ENCODE peak calls at places on chromosomes 2 and 18, in five cellular contexts. N is fibroblast of lung, B is astrocyte, C is HCT116, T is colonic mucosa. O is an unnamed sample.

GRCh38 chr18:32019251-32019943 is 772 bp downstream of the RNF125 start:
- DNase-seq in N (peak), B (peak), C (peak), T (peak), O (peak)

GRCh38 chr2:161165811-161166210 is 5.6 kb downstream of the TANK start:
- DNase-seq in N (peak), B (no peak), C (no peak), T (no peak), O (no peak)

GRCh38 chr2:227655454-227655853 is 11.2 kb upstream of the SCYGR5 start:
- DNase-seq in N (peak), B (peak), C (peak), T (no peak), O (no peak)

GRCh38 chr2:74763962-74764428 is 69.9 kb upstream of the HK2 start:
- DNase-seq in N (no peak), B (no peak), C (no peak), T (no peak), O (no peak)

GRCh38 chr2:153077311-153077710 is 358.9 kb downstream of the ARL6IP6 start:
- DNase-seq in N (no peak), B (no peak), C (no peak), T (no peak), O (no peak)

GRCh38 chr2:98869868-98870267 is 66.2 kb downstream of the CRACDL start:
- DNase-seq in N (no peak), B (no peak), C (no peak), T (peak), O (peak)

GRCh38 chr2:172804423-172804822 is 68.8 kb downstream of the RAPGEF4 start:
- DNase-seq in N (no peak), B (no peak), C (no peak), T (no peak), O (no peak)

GRCh38 chr18:44039826-44040225 is 640.9 kb upstream of the SETBP1 start:
- DNase-seq in N (no peak), B (no peak), C (no peak), T (no peak), O (no peak)

GRCh38 chr2:73233932-73234832 is at the start of gene CCT7:
- DNase-seq in N (peak), B (peak), C (peak), T (peak), O (peak)

GRCh38 chr2:55827855-55828254 is 95.7 kb downstream of the EFEMP1 start:
- DNase-seq in N (no peak), B (no peak), C (no peak), T (no peak), O (no peak)

GRCh38 chr2:7379799-7380198 is 462.6 kb downstream of the RNF144A start:
- DNase-seq in N (no peak), B (no peak), C (no peak), T (peak), O (no peak)

GRCh38 chr2:133326651-133327397 is 241.4 kb downstream of the NCKAP5 start:
- DNase-seq in N (peak), B (peak), C (no peak), T (no peak), O (no peak)

GRCh38 chr2:130391872-130392670 is 36.2 kb downstream of the PTPN18 start:
- DNase-seq in N (no peak), B (no peak), C (no peak), T (peak), O (no peak)

GRCh38 chr2:171523339-171523931 is 1.2 kb downstream of the CYBRD1 start:
- DNase-seq in N (peak), B (peak), C (peak), T (peak), O (no peak)

GRCh38 chr2:223822818-223823217 is 14.6 kb downstream of the AP1S3 start:
- DNase-seq in N (no peak), B (no peak), C (no peak), T (no peak), O (no peak)

GRCh38 chr2:70091364-70091763 is 4.1 kb downstream of the PCBP1 start:
- DNase-seq in N (no peak), B (no peak), C (no peak), T (no peak), O (no peak)

GRCh38 chr18:40055262-40055661 is 1899.8 kb upstream of the PIK3C3 start:
- DNase-seq in N (no peak), B (peak), C (no peak), T (no peak), O (no peak)

GRCh38 chr18:48163184-48164095 is 233.0 kb upstream of the SMAD2 start:
- DNase-seq in N (no peak), B (no peak), C (no peak), T (no peak), O (no peak)

GRCh38 chr18:79139206-79139605 is 70.0 kb downstream of the ATP9B start:
- DNase-seq in N (peak), B (no peak), C (no peak), T (no peak), O (no peak)

GRCh38 chr2:159168707-159169106 is 117.8 kb downstream of the WDSUB1 start:
- DNase-seq in N (peak), B (peak), C (no peak), T (no peak), O (no peak)

GRCh38 chr2:199459286-199460100 is 1.8 kb upstream of the SATB2 start:
- DNase-seq in N (peak), B (peak), C (peak), T (peak), O (peak)

GRCh38 chr2:35688298-35688697 is 667.3 kb upstream of the CRIM1 start:
- DNase-seq in N (no peak), B (no peak), C (no peak), T (no peak), O (no peak)

GRCh38 chr18:69935319-69936190 is 12.1 kb downstream of the CD226 start:
- DNase-seq in N (no peak), B (peak), C (peak), T (no peak), O (no peak)

GRCh38 chr2:98148968-98149697 is 62.2 kb downstream of the VWA3B start:
- DNase-seq in N (peak), B (peak), C (peak), T (no peak), O (peak)

GRCh38 chr2:231800493-231801091 is 14.3 kb downstream of the COPS7B start:
- DNase-seq in N (peak), B (no peak), C (peak), T (peak), O (peak)

GRCh38 chr2:119700866-119701265 is 21.9 kb downstream of the TMEM177 start:
- DNase-seq in N (no peak), B (no peak), C (no peak), T (no peak), O (no peak)

GRCh38 chr18:56678836-56679565 is 27.8 kb downstream of the WDR7 start:
- DNase-seq in N (no peak), B (peak), C (no peak), T (no peak), O (no peak)

GRCh38 chr18:10274327-10274726 is 180.1 kb upstream of the APCDD1 start:
- DNase-seq in N (peak), B (peak), C (no peak), T (no peak), O (no peak)

GRCh38 chr18:35619468-35619867 is 37.9 kb downstream of the GALNT1 start:
- DNase-seq in N (no peak), B (peak), C (no peak), T (no peak), O (no peak)

GRCh38 chr2:201773990-201774389 is 6.7 kb downstream of the ALS2 start:
- DNase-seq in N (no peak), B (no peak), C (no peak), T (no peak), O (no peak)

GRCh38 chr2:109528811-109529501 is 84.8 kb downstream of the SEPTIN10 start:
- DNase-seq in N (no peak), B (no peak), C (no peak), T (no peak), O (no peak)

GRCh38 chr18:6610436-6610835 is 119.1 kb upstream of the ARHGAP28 start:
- DNase-seq in N (peak), B (no peak), C (no peak), T (no peak), O (no peak)

GRCh38 chr2:173964565-173965371 is 405 bp downstream of the SP3 start:
- DNase-seq in N (peak), B (peak), C (no peak), T (peak), O (peak)

GRCh38 chr2:47520302-47520630 is 117.3 kb downstream of the MSH2 start:
- DNase-seq in N (no peak), B (no peak), C (no peak), T (no peak), O (no peak)

GRCh38 chr2:160952462-160952861 is 207.8 kb upstream of the TANK start:
- DNase-seq in N (peak), B (peak), C (no peak), T (no peak), O (no peak)

GRCh38 chr2:17043173-17043572 is 377.5 kb upstream of the CYRIA start:
- DNase-seq in N (peak), B (peak), C (no peak), T (no peak), O (no peak)

DNA sequence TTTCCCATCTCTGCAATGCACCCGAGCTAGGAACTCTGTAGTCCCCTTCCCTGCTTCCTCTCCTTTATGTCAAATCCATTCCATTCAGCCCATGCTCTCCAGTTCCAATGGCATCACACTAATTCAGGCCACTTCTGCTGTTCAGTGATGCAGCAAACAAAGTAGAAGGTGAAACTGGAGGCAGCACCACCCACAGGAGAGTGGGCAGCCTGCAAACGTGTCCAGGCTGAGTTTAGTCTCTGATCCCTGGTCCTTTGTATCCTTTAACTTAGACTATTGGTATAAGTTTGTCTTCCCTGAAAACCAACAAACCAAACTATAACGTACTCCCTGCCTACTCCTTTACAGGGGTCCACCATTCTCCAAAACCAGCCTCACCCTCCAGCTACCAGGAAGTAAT is 14.7 kb upstream of the KCTD1 start:
- DNase-seq in N (no peak), B (no peak), C (no peak), T (no peak), O (no peak)
- H3K27ac ChIP-seq in N (no peak), B (no peak), C (no peak), T (no peak), O (no peak)

GRCh38 chr2:28895189-28895893 is 874 bp downstream of the WDR43 start:
- DNase-seq in N (peak), B (peak), C (no peak), T (peak), O (peak)

GRCh38 chr2:28898048-28898447 is 3.6 kb downstream of the WDR43 start:
- DNase-seq in N (no peak), B (no peak), C (no peak), T (no peak), O (no peak)

GRCh38 chr2:28894470-28895188 is at the start of gene WDR43:
- DNase-seq in N (peak), B (peak), C (peak), T (peak), O (peak)

GRCh38 chr2:28893488-28893887 is 979 bp upstream of the WDR43 start:
- DNase-seq in N (no peak), B (no peak), C (no peak), T (no peak), O (no peak)

DNA sequence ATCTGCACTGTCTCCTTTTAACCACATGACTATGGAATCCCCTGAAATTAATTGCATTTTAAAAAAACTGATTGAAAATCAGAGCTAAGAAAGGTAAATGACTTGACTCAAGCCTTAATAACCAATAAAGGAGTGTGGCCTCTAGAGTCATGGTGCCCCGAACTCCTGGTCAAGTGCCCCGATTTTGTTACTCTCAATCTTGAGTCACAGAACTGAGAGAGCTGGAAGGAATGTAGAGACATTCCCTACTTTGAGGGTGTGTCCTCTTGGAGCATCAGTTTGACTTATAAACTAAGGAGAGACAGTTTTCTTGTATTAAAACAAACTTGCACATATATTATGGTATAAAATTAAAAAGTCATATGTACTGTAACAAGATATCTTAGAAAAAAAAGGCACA is 2.4 kb downstream of the WDR43 start:
- DNase-seq in N (peak), B (peak), C (no peak), T (no peak), O (no peak)
- H3K4me3 ChIP-seq in N (peak), B (peak), C (no peak), T (no peak), O (no peak)

GRCh38 chr2:101970901-101971300 is 20.9 kb upstream of the IL1R2 start:
- DNase-seq in N (no peak), B (no peak), C (no peak), T (no peak), O (no peak)

GRCh38 chr2:101974663-101975062 is 17.1 kb upstream of the IL1R2 start:
- DNase-seq in N (peak), B (no peak), C (no peak), T (no peak), O (no peak)

GRCh38 chr2:101975171-101975870 is 16.4 kb upstream of the IL1R2 start:
- DNase-seq in N (peak), B (no peak), C (no peak), T (no peak), O (no peak)

GRCh38 chr2:101971836-101972235 is 19.9 kb upstream of the IL1R2 start:
- DNase-seq in N (peak), B (no peak), C (no peak), T (no peak), O (no peak)

GRCh38 chr2:101972621-101973434 is 18.9 kb upstream of the IL1R2 start:
- DNase-seq in N (peak), B (peak), C (no peak), T (no peak), O (no peak)
- H3K9ac ChIP-seq in N (no peak), B (no peak), C (no peak), T (no peak), O (no peak)

GRCh38 chr2:43126817-43127207 is 99.6 kb downstream of the ZFP36L2 start:
- DNase-seq in N (no peak), B (no peak), C (no peak), T (no peak), O (no peak)

GRCh38 chr2:43123981-43124666 is 102.3 kb downstream of the ZFP36L2 start:
- DNase-seq in N (no peak), B (no peak), C (no peak), T (no peak), O (no peak)

GRCh38 chr2:43124667-43125057 is 101.7 kb downstream of the ZFP36L2 start:
- DNase-seq in N (no peak), B (no peak), C (no peak), T (no peak), O (no peak)

GRCh38 chr2:43123486-43123885 is 102.9 kb downstream of the ZFP36L2 start:
- DNase-seq in N (no peak), B (no peak), C (no peak), T (no peak), O (no peak)

DNA sequence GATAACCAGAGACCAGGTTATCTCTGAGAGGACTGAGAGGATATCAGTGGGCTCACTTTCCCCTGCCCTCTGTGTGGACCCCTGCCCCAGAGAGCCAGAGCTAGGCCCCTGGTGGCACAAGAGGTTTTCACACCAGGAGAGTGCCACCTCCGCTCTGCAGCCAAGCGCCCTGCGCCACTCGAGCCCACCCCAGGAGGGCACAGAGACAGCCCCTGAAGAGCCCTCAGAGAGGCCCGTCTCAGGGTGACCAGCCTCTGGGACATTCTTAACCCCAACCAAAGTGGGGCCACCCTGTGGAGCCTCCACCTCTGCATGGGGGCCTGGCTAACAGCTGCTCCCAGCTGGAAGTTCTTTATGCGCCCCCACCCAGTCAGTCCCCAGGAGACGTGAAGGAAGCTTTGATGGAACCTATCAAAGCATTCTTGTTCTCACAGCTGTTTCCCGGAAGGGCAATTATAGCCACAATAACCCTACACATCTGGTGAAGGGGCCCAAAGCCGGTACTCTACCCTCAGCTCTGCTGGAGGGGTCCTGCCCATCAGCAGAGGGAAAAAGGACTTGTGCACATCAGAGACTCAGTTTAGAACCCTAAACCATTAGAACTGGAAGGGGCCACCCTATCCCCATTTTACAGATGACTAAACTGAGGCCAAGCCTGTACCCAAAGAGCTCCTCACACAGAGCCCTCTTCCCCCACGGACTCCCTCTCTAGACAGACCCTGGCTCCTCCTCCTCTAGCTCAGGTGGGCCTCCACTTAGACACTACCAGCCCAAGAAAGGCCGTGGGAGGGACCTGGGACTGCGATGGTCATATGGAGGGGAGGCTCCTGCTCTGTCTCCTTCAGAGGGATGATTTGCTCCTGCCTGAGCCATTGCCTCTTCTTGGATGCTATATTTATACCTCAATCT is 101.1 kb downstream of the ZFP36L2 start:
- DNase-seq in N (no peak), B (no peak), C (no peak), T (no peak), O (no peak)
- H3K27ac ChIP-seq in N (no peak), B (no peak), C (no peak), T (no peak), O (no peak)

DNA sequence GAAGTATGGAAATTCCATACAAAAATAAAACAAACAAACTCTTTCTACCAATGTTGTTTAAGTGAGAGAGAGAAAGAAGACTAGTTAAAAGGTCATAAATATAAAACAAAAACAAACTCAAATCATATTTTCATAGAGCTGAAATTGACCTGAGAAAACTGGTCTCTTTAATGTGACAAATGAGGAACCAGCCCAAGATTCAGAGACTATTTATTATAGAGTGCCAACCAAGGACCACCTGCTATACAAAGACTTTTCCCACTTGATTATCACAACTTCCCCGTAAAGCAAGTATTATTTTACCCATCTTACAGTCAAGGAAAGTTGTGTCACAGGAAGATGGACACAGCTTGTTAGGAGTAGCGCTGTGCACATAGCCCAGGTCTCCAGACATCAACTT is 13.3 kb downstream of the ANKRD44 start:
- DNase-seq in N (no peak), B (no peak), C (no peak), T (no peak), O (no peak)
- H3K4me3 ChIP-seq in N (no peak), B (no peak), C (no peak), T (no peak), O (no peak)

GRCh38 chr18:66555585-66555984 is 48.3 kb downstream of the CDH19 start:
- DNase-seq in N (no peak), B (no peak), C (no peak), T (no peak), O (no peak)

GRCh38 chr18:66557091-66557490 is 46.8 kb downstream of the CDH19 start:
- DNase-seq in N (no peak), B (no peak), C (no peak), T (no peak), O (no peak)

GRCh38 chr18:66560092-66560491 is 43.8 kb downstream of the CDH19 start:
- DNase-seq in N (peak), B (peak), C (no peak), T (peak), O (peak)

GRCh38 chr18:66562279-66562678 is 41.6 kb downstream of the CDH19 start:
- DNase-seq in N (no peak), B (no peak), C (no peak), T (no peak), O (no peak)

GRCh38 chr18:66558773-66559172 is 45.1 kb downstream of the CDH19 start:
- DNase-seq in N (peak), B (peak), C (no peak), T (no peak), O (no peak)
- H3K9ac ChIP-seq in N (no peak), B (no peak), C (no peak), T (no peak), O (no peak)

GRCh38 chr2:44544991-44545390 is 183.2 kb downstream of the CAMKMT start:
- DNase-seq in N (no peak), B (no peak), C (no peak), T (no peak), O (no peak)
- H3K27ac ChIP-seq in N (no peak), B (no peak), C (no peak), T (no peak), O (no peak)

GRCh38 chr2:190415251-190415650 is 7.1 kb downstream of the MFSD6 start:
- DNase-seq in N (no peak), B (no peak), C (no peak), T (no peak), O (no peak)
- H3K4me3 ChIP-seq in N (no peak), B (no peak), C (no peak), T (no peak), O (no peak)

O was measured in MM.1S.